ENCODE peak calls at places on chromosomes 13 and 19, in eight cellular contexts. O is right lobe of liver, P is transverse colon, N is right atrium auricular region, Z is esophagus squamous epithelium, U is fibroblast of pulmonary artery, G is mucosa of descending colon, Q is HCT116. I is an unnamed sample.

GRCh38 chr19:40806385-40807146 is 7.6 kb downstream of the EGLN2 start:
- DNase-seq in Z (peak), Q (peak), N (peak), P (peak), O (peak), G (peak), U (peak), I (peak)

GRCh38 chr19:19040417-19040816 is 7.0 kb downstream of the ARMC6 start:
- DNase-seq in U (peak), O (peak), P (peak), N (peak), Q (no peak), Z (no peak), G (no peak), I (peak)

GRCh38 chr13:61531383-61532065 is 115.9 kb upstream of the PCDH20 start:
- DNase-seq in U (no peak), G (no peak), Z (no peak), P (no peak), O (no peak), Q (no peak), N (no peak), I (no peak)

GRCh38 chr13:79874396-79875360 is 393.7 kb downstream of the NDFIP2 start:
- DNase-seq in N (no peak), O (no peak), Q (no peak), Z (no peak), G (no peak), P (no peak), U (no peak), I (peak)

GRCh38 chr19:30567535-30568232 is 195.5 kb downstream of the ZNF536 start:
- DNase-seq in U (no peak), P (no peak), Q (no peak), N (no peak), O (no peak), G (no peak), Z (no peak), I (peak)

GRCh38 chr13:90708159-90708558 is 639.3 kb upstream of the MIR17HG start:
- DNase-seq in O (no peak), N (no peak), U (no peak), P (no peak), Z (no peak), G (no peak), Q (no peak), I (no peak)

GRCh38 chr13:73268306-73268705 is 209.5 kb downstream of the KLF5 start:
- DNase-seq in Q (no peak), U (peak), P (peak), O (no peak), N (no peak), G (peak), Z (no peak), I (peak)

GRCh38 chr13:78137404-78138142 is 218.9 kb upstream of the EDNRB start:
- DNase-seq in N (no peak), Z (no peak), Q (peak), P (no peak), G (no peak), O (no peak), U (peak), I (peak)

GRCh38 chr13:50422181-50423148 is 407.2 kb downstream of the KCNRG start:
- DNase-seq in Q (no peak), Z (no peak), N (no peak), G (no peak), O (no peak), P (no peak), U (no peak), I (no peak)

GRCh38 chr13:50420720-50421456 is 405.6 kb downstream of the KCNRG start:
- DNase-seq in N (no peak), G (no peak), O (no peak), Q (no peak), U (no peak), Z (no peak), P (no peak), I (peak)

GRCh38 chr13:50419896-50420295 is 404.7 kb downstream of the KCNRG start:
- DNase-seq in Q (no peak), N (peak), O (no peak), U (no peak), Z (no peak), G (no peak), P (no peak), I (no peak)

GRCh38 chr13:50419466-50419865 is 404.2 kb downstream of the KCNRG start:
- DNase-seq in P (no peak), N (no peak), U (no peak), G (no peak), O (no peak), Q (no peak), Z (no peak), I (no peak)

DNA sequence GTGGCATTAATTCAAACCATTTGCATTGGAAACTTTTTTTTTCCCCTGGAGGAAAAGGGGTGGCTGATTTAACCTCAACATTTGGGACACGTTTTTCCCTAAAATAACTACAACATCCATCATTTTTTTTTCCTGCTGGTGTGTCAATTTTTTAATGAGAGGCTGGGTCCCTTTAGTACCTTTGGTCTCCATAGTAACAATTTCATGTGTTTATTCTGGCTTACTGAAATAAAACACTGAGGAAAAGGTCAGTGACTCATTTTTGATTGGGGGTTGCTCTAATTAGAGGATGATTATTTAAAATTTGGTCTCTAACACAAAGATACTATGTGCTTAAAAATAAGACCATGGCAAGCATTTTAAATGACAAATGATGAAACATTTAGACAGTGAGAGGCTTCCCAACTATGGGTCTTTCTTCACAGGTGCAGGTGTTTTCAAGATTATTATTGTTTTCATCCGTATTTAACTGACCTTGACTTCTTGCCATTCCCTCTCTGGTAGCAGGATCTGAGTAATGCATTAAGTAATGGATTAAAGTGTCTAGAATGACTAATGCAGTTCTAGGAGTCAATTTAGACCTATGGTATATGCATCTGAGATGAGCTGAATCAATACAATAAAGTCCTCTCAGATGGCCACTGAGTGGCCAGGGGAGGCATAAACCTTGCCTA is 406.4 kb downstream of the KCNRG start:
- DNase-seq in P (no peak), G (no peak), U (no peak), N (no peak), Z (no peak), O (no peak), Q (no peak), I (peak)
- TF ChIP-seq CTCF in P (no peak), G (no peak), U (no peak), N (no peak), Z (no peak), O (no peak), Q (no peak), I (no peak)

DNA sequence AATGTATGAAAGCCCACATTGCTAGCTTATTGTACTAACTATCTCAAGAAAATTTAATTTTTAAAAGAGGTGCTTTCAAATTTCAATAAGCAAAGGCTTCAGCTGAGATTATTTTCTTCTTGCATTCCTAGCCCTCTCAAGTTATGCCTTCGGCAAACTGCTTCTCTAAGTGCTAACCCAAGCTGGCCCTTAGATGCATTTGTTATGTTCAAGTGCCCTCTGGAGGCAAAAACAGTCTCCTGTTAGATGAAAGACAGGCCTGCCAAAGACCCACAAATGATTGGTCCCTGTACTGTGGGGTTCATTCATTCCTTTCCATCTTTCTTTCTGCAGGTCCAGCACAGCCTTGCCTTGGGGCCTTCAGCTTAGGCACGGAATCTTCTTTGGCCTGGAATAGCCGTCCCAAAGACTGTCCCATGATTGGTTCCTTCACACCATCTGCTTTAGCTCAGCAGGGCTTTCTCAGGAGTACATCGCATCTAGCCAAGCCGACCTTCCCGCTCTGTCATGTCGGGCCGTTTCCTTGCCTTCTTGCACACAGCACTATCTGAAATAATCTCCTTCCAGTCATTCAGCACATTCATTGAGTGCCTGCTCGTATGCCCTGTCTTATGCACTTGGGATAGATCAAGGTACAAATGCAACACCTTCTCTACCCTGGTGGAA is 26.4 kb upstream of the TPTE2 start:
- DNase-seq in O (no peak), Q (peak), G (no peak), N (no peak), U (peak), P (no peak), Z (no peak), I (peak)
- H3K4me3 ChIP-seq in O (no peak), Q (no peak), G (no peak), N (no peak), U (no peak), P (no peak), Z (no peak), I (no peak)

DNA sequence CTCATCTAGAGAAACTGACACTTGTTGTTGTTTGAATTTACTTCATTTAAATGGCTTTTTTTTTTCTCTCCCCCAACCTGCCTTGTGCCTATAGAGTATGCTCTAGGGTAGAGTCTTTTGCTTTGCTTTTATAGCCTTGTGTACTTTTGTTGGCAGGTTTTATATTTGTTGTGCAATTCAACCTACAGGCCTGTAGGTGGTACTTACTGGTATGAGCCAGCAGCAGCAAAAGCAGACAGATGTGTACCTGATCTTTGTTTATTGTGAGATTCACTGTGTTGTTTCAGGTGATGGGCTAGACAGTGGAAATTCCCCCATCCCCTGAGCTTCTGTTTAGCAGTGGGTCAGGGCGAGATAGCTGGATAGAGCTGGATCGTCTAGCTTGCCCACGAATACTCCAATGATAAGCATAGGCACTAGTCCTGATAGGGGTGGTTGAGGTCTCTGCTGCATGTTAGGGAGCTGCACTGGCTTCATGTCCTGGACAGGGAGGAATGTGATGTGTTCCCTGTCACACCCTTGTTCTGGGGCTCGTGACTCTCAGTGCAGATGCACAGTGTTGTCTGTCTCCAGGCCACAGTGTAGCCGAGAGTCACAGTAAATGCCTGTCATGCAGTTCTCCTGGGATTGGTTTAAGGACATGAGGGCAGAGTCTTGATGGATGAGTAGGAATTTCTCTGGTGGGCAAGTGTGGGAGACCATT is 21.3 kb downstream of the DNAJC3 start:
- DNase-seq in Q (peak), P (no peak), N (no peak), Z (no peak), U (peak), G (no peak), O (no peak), I (no peak)
- TF ChIP-seq CTCF in Q (no peak), P (peak), N (peak), Z (peak), U (peak), G (no peak), O (no peak), I (peak)

GRCh38 chr13:21319869-21320641 is 139.0 kb downstream of the ZDHHC20 start:
- DNase-seq in Q (no peak), N (no peak), O (no peak), P (no peak), U (no peak), Z (no peak), G (no peak), I (no peak)

GRCh38 chr13:21316376-21316775 is 139.9 kb downstream of the MRPL57 start:
- DNase-seq in U (no peak), Q (no peak), G (no peak), N (no peak), Z (no peak), O (no peak), P (no peak), I (no peak)

GRCh38 chr13:21320642-21321034 is 138.5 kb downstream of the ZDHHC20 start:
- DNase-seq in G (no peak), O (no peak), U (no peak), P (no peak), Q (no peak), Z (no peak), N (no peak), I (no peak)

GRCh38 chr13:21321269-21321668 is 137.8 kb downstream of the ZDHHC20 start:
- DNase-seq in O (no peak), P (no peak), N (no peak), G (no peak), Z (no peak), U (no peak), Q (no peak), I (no peak)

GRCh38 chr13:21318891-21319532 is 140.1 kb downstream of the ZDHHC20 start:
- DNase-seq in Q (no peak), P (no peak), O (no peak), Z (no peak), N (no peak), U (no peak), G (no peak), I (no peak)
- H3K4me3 ChIP-seq in Q (no peak), P (peak), O (no peak), Z (no peak), N (peak), U (no peak), G (no peak), I (no peak)

GRCh38 chr19:6021878-6022569 is 44.1 kb upstream of the RANBP3 start:
- DNase-seq in Z (no peak), Q (peak), N (peak), O (peak), P (peak), U (peak), G (peak), I (peak)
- TF ChIP-seq CTCF in Z (peak), Q (peak), N (peak), O (peak), P (peak), U (peak), G (peak), I (peak)

GRCh38 chr13:29136341-29136740 is 316.2 kb downstream of the MTUS2 start:
- DNase-seq in Z (no peak), G (no peak), N (no peak), P (no peak), O (peak), U (no peak), Q (no peak), I (no peak)

GRCh38 chr13:29137995-29138394 is 317.9 kb downstream of the MTUS2 start:
- DNase-seq in Z (no peak), P (no peak), U (peak), Q (no peak), O (no peak), N (no peak), G (no peak), I (no peak)

GRCh38 chr13:29143864-29144263 is 323.7 kb downstream of the MTUS2 start:
- DNase-seq in G (no peak), O (no peak), U (no peak), N (no peak), P (no peak), Z (no peak), Q (no peak), I (peak)

GRCh38 chr13:29137016-29137415 is 316.9 kb downstream of the MTUS2 start:
- DNase-seq in Z (no peak), N (no peak), G (no peak), U (no peak), P (no peak), Q (no peak), O (no peak), I (no peak)

DNA sequence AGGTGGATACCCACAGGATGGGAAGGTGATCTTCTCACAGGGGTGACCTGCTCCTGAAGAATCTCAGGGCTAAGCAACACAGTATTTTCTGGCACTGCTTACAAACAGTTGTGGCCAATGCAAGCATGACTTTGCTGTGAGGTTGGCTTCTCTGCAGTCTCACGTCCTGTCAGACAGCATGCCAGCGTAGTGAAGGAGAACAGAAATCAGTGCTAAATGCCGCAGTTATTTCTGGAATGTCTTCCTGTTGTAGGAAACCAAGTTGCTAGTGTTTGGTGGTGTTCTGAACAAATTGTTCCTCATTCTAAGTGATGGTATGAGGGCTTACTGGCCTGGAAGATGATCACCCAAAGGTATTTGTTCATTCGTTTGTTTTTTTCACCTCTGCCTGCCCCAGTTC is 320.1 kb downstream of the MTUS2 start:
- DNase-seq in U (peak), O (no peak), Z (no peak), G (no peak), N (no peak), Q (no peak), P (no peak), I (peak)
- H3K4me3 ChIP-seq in U (no peak), O (no peak), Z (no peak), G (no peak), N (peak), Q (no peak), P (no peak), I (no peak)

GRCh38 chr19:28726533-28726932 is 486.4 kb downstream of the UQCRFS1 start:
- DNase-seq in G (no peak), Q (no peak), N (no peak), Z (no peak), O (no peak), P (no peak), U (no peak), I (no peak)

GRCh38 chr19:28731113-28731512 is 481.8 kb downstream of the UQCRFS1 start:
- DNase-seq in G (no peak), P (no peak), N (no peak), Q (no peak), Z (no peak), O (no peak), U (no peak), I (no peak)

GRCh38 chr19:28731577-28731976 is 481.4 kb downstream of the UQCRFS1 start:
- DNase-seq in G (no peak), N (no peak), O (no peak), P (no peak), U (no peak), Q (no peak), Z (no peak), I (no peak)

GRCh38 chr19:28727835-28728159 is 485.2 kb downstream of the UQCRFS1 start:
- DNase-seq in U (no peak), O (no peak), P (no peak), Q (no peak), G (no peak), N (no peak), Z (no peak), I (no peak)

GRCh38 chr19:28727133-28727834 is 485.7 kb downstream of the UQCRFS1 start:
- DNase-seq in G (no peak), U (peak), P (no peak), Q (no peak), Z (no peak), O (no peak), N (no peak), I (no peak)
- TF ChIP-seq CTCF in G (no peak), U (peak), P (no peak), Q (no peak), Z (no peak), O (peak), N (peak), I (peak)